ENCODE peak calls at places on chromosomes 7 and 10, in five cellular contexts. One of them, this sample, is unnamed. For H3K4me1, the result is how much of the 10 kb centered on the place peaks cover.

GRCh38 chr10:24850726-24851300 is 101.6 kb downstream of the PRTFDC1 start:
- DNase-seq in transverse colon: no peak
- DNase-seq in ovary: no peak
- DNase-seq in body of pancreas: no peak
- DNase-seq in HCT116: no peak
- DNase-seq in this sample: no peak

GRCh38 chr10:13930123-13930522 is 343.4 kb downstream of the PRPF18 start:
- DNase-seq in transverse colon: no peak
- DNase-seq in ovary: no peak
- DNase-seq in body of pancreas: no peak
- DNase-seq in HCT116: no peak
- DNase-seq in this sample: no peak

GRCh38 chr7:45869426-45869825 is 3.5 kb downstream of the CCDC201 start:
- DNase-seq in transverse colon: no peak
- DNase-seq in ovary: no peak
- DNase-seq in body of pancreas: no peak
- DNase-seq in HCT116: no peak
- DNase-seq in this sample: no peak

GRCh38 chr7:41702635-41703371 is at the start of gene INHBA:
- DNase-seq in transverse colon: no peak
- DNase-seq in ovary: no peak
- DNase-seq in body of pancreas: no peak
- DNase-seq in HCT116: no peak
- DNase-seq in this sample: no peak

GRCh38 chr10:100566561-100566960 is 30.8 kb downstream of the HIF1AN start:
- DNase-seq in transverse colon: no peak
- DNase-seq in ovary: no peak
- DNase-seq in body of pancreas: no peak
- DNase-seq in HCT116: no peak
- DNase-seq in this sample: no peak

GRCh38 chr7:3259711-3260424 is 41.2 kb upstream of the SDK1 start:
- DNase-seq in transverse colon: no peak
- DNase-seq in ovary: no peak
- DNase-seq in body of pancreas: no peak
- DNase-seq in HCT116: no peak
- DNase-seq in this sample: no peak

GRCh38 chr10:132299381-132300336 is 8.1 kb downstream of the STK32C start:
- DNase-seq in transverse colon: peak
- DNase-seq in ovary: peak
- DNase-seq in body of pancreas: peak
- DNase-seq in HCT116: no peak
- DNase-seq in this sample: no peak

GRCh38 chr10:128631801-128632241 is 505.6 kb upstream of the MKI67 start:
- DNase-seq in transverse colon: no peak
- DNase-seq in ovary: no peak
- DNase-seq in body of pancreas: no peak
- DNase-seq in HCT116: peak
- DNase-seq in this sample: no peak

GRCh38 chr7:33744293-33744692 is 161.0 kb upstream of the BMPER start:
- DNase-seq in transverse colon: no peak
- DNase-seq in ovary: no peak
- DNase-seq in body of pancreas: no peak
- DNase-seq in HCT116: peak
- DNase-seq in this sample: no peak

GRCh38 chr7:55214707-55215106 is 150.4 kb upstream of the LANCL2 start:
- DNase-seq in transverse colon: no peak
- DNase-seq in ovary: no peak
- DNase-seq in body of pancreas: no peak
- DNase-seq in HCT116: no peak
- DNase-seq in this sample: peak

GRCh38 chr7:158827411-158828342 is 1.6 kb downstream of the ESYT2 start:
- DNase-seq in transverse colon: no peak
- DNase-seq in ovary: no peak
- DNase-seq in body of pancreas: no peak
- DNase-seq in HCT116: no peak
- DNase-seq in this sample: no peak

GRCh38 chr7:111104710-111105109 is 13.8 kb downstream of the LRRN3 start:
- DNase-seq in transverse colon: no peak
- DNase-seq in ovary: no peak
- DNase-seq in body of pancreas: no peak
- DNase-seq in HCT116: no peak
- DNase-seq in this sample: no peak

GRCh38 chr10:28637346-28637745 is 40.0 kb upstream of the BAMBI start:
- DNase-seq in transverse colon: no peak
- DNase-seq in ovary: no peak
- DNase-seq in body of pancreas: no peak
- DNase-seq in HCT116: no peak
- DNase-seq in this sample: no peak

GRCh38 chr7:95658676-95659075 is 62.4 kb upstream of the PDK4 start:
- DNase-seq in transverse colon: peak
- DNase-seq in ovary: no peak
- DNase-seq in body of pancreas: no peak
- DNase-seq in HCT116: no peak
- DNase-seq in this sample: no peak

GRCh38 chr10:96043895-96044580 is 655 bp downstream of the CCNJ start:
- DNase-seq in transverse colon: peak
- DNase-seq in ovary: peak
- DNase-seq in body of pancreas: peak
- DNase-seq in HCT116: no peak
- DNase-seq in this sample: peak

GRCh38 chr7:69429817-69430501 is 168.3 kb upstream of the AUTS2 start:
- DNase-seq in transverse colon: peak
- DNase-seq in ovary: peak
- DNase-seq in body of pancreas: peak
- DNase-seq in HCT116: no peak
- DNase-seq in this sample: peak

GRCh38 chr10:73858013-73858708 is 16.2 kb downstream of the CAMK2G start:
- DNase-seq in transverse colon: no peak
- DNase-seq in ovary: no peak
- DNase-seq in body of pancreas: no peak
- DNase-seq in HCT116: no peak
- DNase-seq in this sample: no peak

GRCh38 chr10:117899181-117899683 is 147.5 kb downstream of the RAB11FIP2 start:
- DNase-seq in transverse colon: no peak
- DNase-seq in ovary: no peak
- DNase-seq in body of pancreas: no peak
- DNase-seq in HCT116: no peak
- DNase-seq in this sample: no peak

GRCh38 chr10:12689893-12690292 is 311.6 kb downstream of the CCDC3 start:
- DNase-seq in transverse colon: no peak
- DNase-seq in ovary: no peak
- DNase-seq in body of pancreas: no peak
- DNase-seq in HCT116: no peak
- DNase-seq in this sample: no peak

GRCh38 chr10:86815035-86815617 is 58.7 kb downstream of the BMPR1A start:
- DNase-seq in transverse colon: no peak
- DNase-seq in ovary: no peak
- DNase-seq in body of pancreas: no peak
- DNase-seq in HCT116: no peak
- DNase-seq in this sample: no peak

GRCh38 chr7:129258649-129259389 is 34.0 kb downstream of the AHCYL2 start:
- DNase-seq in transverse colon: no peak
- DNase-seq in ovary: no peak
- DNase-seq in body of pancreas: no peak
- DNase-seq in HCT116: no peak
- DNase-seq in this sample: peak

GRCh38 chr7:132508724-132509348 is 67.4 kb downstream of the PLXNA4 start:
- DNase-seq in transverse colon: no peak
- DNase-seq in ovary: no peak
- DNase-seq in body of pancreas: no peak
- DNase-seq in HCT116: no peak
- DNase-seq in this sample: no peak

GRCh38 chr7:100353685-100354330 is 4.1 kb upstream of the PILRB start:
- DNase-seq in transverse colon: no peak
- DNase-seq in ovary: no peak
- DNase-seq in body of pancreas: no peak
- DNase-seq in HCT116: no peak
- DNase-seq in this sample: no peak

GRCh38 chr7:85185355-85186082 is 1.3 kb downstream of the SEMA3D start:
- DNase-seq in transverse colon: peak
- DNase-seq in ovary: peak
- DNase-seq in body of pancreas: peak
- DNase-seq in HCT116: no peak
- DNase-seq in this sample: peak

GRCh38 chr7:6636741-6637543 is at the start of gene ZNF316:
- DNase-seq in transverse colon: peak
- DNase-seq in ovary: peak
- DNase-seq in body of pancreas: peak
- DNase-seq in HCT116: no peak
- DNase-seq in this sample: peak

GRCh38 chr10:62858364-62858763 is 42.2 kb upstream of the EGR2 start:
- DNase-seq in transverse colon: no peak
- DNase-seq in ovary: no peak
- DNase-seq in body of pancreas: peak
- DNase-seq in HCT116: peak
- DNase-seq in this sample: no peak

GRCh38 chr7:152313879-152314604 is 121.8 kb downstream of the KMT2C start:
- DNase-seq in transverse colon: no peak
- DNase-seq in ovary: no peak
- DNase-seq in body of pancreas: peak
- DNase-seq in HCT116: peak
- DNase-seq in this sample: peak

GRCh38 chr7:140876519-140877248 is 48.0 kb downstream of the BRAF start:
- DNase-seq in transverse colon: no peak
- DNase-seq in ovary: no peak
- DNase-seq in body of pancreas: no peak
- DNase-seq in HCT116: no peak
- DNase-seq in this sample: no peak

DNA sequence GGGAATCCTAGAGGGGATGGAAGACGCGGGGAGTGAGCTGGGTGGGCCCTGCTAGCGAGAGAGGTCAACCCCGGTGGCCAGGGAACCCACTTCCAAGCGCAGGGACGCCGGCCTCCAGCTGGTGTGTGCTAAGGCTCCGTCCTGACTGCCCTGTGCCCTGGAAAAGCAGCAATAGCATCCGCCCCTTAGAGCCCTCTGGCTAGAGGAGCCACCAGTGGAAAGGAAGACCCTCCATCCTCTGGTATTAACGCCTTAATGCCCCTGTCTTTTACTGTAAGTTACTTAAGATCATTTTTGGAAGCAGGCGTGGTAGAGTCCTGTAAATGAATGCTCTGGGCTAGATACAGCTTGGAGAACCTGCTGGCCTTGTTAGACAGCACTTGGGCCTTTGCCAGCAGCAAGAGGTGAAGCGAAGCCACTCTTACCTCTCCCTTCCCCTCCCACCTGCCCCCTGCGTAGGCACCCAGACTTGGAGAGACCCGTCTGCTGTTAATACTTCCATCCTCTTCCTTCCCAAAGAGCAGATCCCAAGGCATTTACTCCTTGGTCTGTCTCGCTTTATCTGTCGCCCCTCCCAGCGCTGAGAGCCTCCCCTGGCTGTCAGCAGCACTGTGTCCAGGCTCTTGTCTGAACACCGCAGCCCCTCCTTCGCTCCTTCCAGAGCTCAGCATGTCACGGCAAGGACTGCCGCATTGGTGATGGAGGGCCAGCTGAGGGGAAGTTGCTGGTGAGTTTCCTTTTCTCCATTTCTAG is 4.6 kb downstream of the REPIN1 start:
- DNase-seq in transverse colon: peak
- DNase-seq in ovary: peak
- DNase-seq in body of pancreas: peak
- DNase-seq in HCT116: no peak
- DNase-seq in this sample: peak
- H3K4me1 ChIP-seq in transverse colon: under half
- H3K4me1 ChIP-seq in ovary: under half
- H3K4me1 ChIP-seq in body of pancreas: half or more
- H3K4me1 ChIP-seq in HCT116: under half
- H3K4me1 ChIP-seq in this sample: under half

DNA sequence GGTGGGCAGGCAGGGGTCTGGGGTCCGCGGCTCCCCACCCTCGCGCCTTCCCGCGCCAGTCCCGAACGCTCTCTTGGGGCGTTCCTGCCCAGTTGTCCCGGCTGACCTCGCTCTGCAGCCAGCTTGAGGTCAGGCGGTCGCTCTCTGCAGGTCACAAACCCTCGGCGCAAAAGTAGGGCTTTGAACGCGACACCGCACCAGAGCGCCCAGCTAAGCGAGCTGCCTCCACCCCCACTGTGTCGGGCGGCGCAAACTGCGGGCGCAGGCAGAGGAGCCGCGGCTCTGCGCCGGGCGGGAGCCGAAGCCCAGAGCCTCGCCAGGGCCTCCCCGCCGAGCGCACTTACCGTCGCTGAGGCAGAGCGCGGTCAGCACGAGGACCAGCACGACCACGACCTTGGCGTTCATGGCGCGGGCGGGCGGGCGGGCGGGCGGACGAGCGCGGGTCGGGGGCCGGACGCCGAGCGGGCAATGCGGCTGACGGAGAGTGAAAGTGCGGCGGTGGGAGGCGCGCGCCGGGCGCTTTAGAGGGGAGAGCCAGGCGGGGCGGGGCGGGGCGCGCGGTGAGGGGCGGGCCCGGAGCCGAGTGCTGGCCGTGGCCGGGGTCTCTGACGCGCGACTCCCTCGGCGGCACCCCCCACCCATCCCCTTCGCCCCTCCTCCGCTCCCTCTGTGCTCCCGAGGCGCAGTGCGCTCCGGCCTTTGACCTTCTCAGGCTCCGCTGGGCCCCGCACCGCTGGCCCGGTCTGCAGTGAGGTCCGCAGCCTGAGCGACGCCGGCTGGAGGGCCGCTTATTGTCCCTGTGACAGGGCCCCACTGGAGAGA is at the start of gene CXCL12:
- DNase-seq in transverse colon: peak
- DNase-seq in ovary: peak
- DNase-seq in body of pancreas: peak
- DNase-seq in HCT116: no peak
- DNase-seq in this sample: no peak
- H3K4me3 ChIP-seq in transverse colon: peak
- H3K4me3 ChIP-seq in ovary: peak
- H3K4me3 ChIP-seq in body of pancreas: peak
- H3K4me3 ChIP-seq in HCT116: no peak
- H3K4me3 ChIP-seq in this sample: peak

GRCh38 chr10:119409906-119410305 is 132.6 kb downstream of the RGS10 start:
- DNase-seq in transverse colon: peak
- DNase-seq in ovary: peak
- DNase-seq in body of pancreas: peak
- DNase-seq in HCT116: no peak
- DNase-seq in this sample: peak
- TF ChIP-seq POLR2A in transverse colon: no peak
- TF ChIP-seq POLR2A in ovary: no peak
- TF ChIP-seq POLR2A in body of pancreas: no peak
- TF ChIP-seq POLR2A in HCT116: no peak
- TF ChIP-seq POLR2A in this sample: no peak

GRCh38 chr7:73520673-73521635 is 1.1 kb downstream of the BAZ1B start:
- DNase-seq in transverse colon: no peak
- DNase-seq in ovary: no peak
- DNase-seq in body of pancreas: peak
- DNase-seq in HCT116: no peak
- DNase-seq in this sample: peak

GRCh38 chr7:73519867-73520672 is 2.0 kb downstream of the BAZ1B start:
- DNase-seq in transverse colon: peak
- DNase-seq in ovary: peak
- DNase-seq in body of pancreas: peak
- DNase-seq in HCT116: no peak
- DNase-seq in this sample: peak

GRCh38 chr7:73518470-73518869 is 3.6 kb downstream of the BAZ1B start:
- DNase-seq in transverse colon: peak
- DNase-seq in ovary: no peak
- DNase-seq in body of pancreas: no peak
- DNase-seq in HCT116: no peak
- DNase-seq in this sample: no peak

GRCh38 chr7:73521636-73522080 is 435 bp downstream of the BAZ1B start:
- DNase-seq in transverse colon: no peak
- DNase-seq in ovary: no peak
- DNase-seq in body of pancreas: no peak
- DNase-seq in HCT116: no peak
- DNase-seq in this sample: peak

GRCh38 chr7:73522081-73522818 is at the start of gene BAZ1B:
- DNase-seq in transverse colon: peak
- DNase-seq in ovary: peak
- DNase-seq in body of pancreas: peak
- DNase-seq in HCT116: peak
- DNase-seq in this sample: peak
- H3K4me1 ChIP-seq in transverse colon: under half
- H3K4me1 ChIP-seq in ovary: under half
- H3K4me1 ChIP-seq in body of pancreas: under half
- H3K4me1 ChIP-seq in HCT116: under half
- H3K4me1 ChIP-seq in this sample: under half